ENCODE peak calls at places on chromosome 15, in six cellular contexts. P is upper lobe of right lung, Y is GM23248, S is right atrium auricular region, A is SK-N-SH, K is prostate gland. D is an unnamed sample. For H3K9me3, the result is how much of the 10 kb centered on the place peaks cover.

GRCh38 chr15:31169558-31169957 is 68.0 kb upstream of the TRPM1 start:
- DNase-seq in P (no peak), Y (no peak), S (peak), A (no peak), K (no peak), D (no peak)

GRCh38 chr15:89406218-89406716 is 71.6 kb upstream of the POLG start:
- DNase-seq in P (no peak), Y (no peak), S (no peak), A (no peak), K (no peak), D (no peak)

GRCh38 chr15:45662375-45662774 is 27.5 kb downstream of the SQOR start:
- DNase-seq in P (no peak), Y (no peak), S (no peak), A (no peak), K (no peak), D (no peak)

GRCh38 chr15:97126556-97127233 is 796.2 kb downstream of the NR2F2 start:
- DNase-seq in P (no peak), Y (peak), S (no peak), A (no peak), K (no peak), D (no peak)

GRCh38 chr15:70140543-70141375 is 43.0 kb upstream of the TLE3 start:
- DNase-seq in P (peak), Y (peak), S (no peak), A (no peak), K (peak), D (no peak)

GRCh38 chr15:93610944-93611343 is 521.9 kb upstream of the RGMA start:
- DNase-seq in P (no peak), Y (no peak), S (no peak), A (no peak), K (no peak), D (no peak)

GRCh38 chr15:32715276-32715675 is 2.5 kb upstream of the GREM1 start:
- DNase-seq in P (no peak), Y (peak), S (no peak), A (no peak), K (no peak), D (no peak)

GRCh38 chr15:65056106-65056505 is 10.9 kb downstream of the SLC51B start:
- DNase-seq in P (no peak), Y (no peak), S (no peak), A (peak), K (no peak), D (no peak)

GRCh38 chr15:96052572-96053038 is 277.9 kb upstream of the NR2F2 start:
- DNase-seq in P (no peak), Y (no peak), S (no peak), A (no peak), K (no peak), D (no peak)

GRCh38 chr15:55819397-55820034 is 76.6 kb upstream of the PRTG start:
- DNase-seq in P (no peak), Y (no peak), S (no peak), A (no peak), K (no peak), D (no peak)

GRCh38 chr15:40414816-40415215 is 9.2 kb downstream of the IVD start:
- DNase-seq in P (no peak), Y (no peak), S (no peak), A (no peak), K (no peak), D (no peak)

GRCh38 chr15:68055224-68055705 is 1.1 kb downstream of the PIAS1 start:
- DNase-seq in P (no peak), Y (peak), S (peak), A (peak), K (peak), D (peak)

GRCh38 chr15:73686781-73687256 is 2.6 kb downstream of the CD276 start:
- DNase-seq in P (no peak), Y (peak), S (no peak), A (no peak), K (no peak), D (no peak)

GRCh38 chr15:66882251-66883020 is 180.4 kb downstream of the SMAD6 start:
- DNase-seq in P (no peak), Y (peak), S (peak), A (no peak), K (no peak), D (no peak)

GRCh38 chr15:77032052-77032646 is 37.2 kb downstream of the PSTPIP1 start:
- DNase-seq in P (peak), Y (no peak), S (no peak), A (peak), K (no peak), D (no peak)

GRCh38 chr15:69037482-69037881 is 23.0 kb downstream of the NOX5 start:
- DNase-seq in P (no peak), Y (no peak), S (no peak), A (no peak), K (no peak), D (no peak)

GRCh38 chr15:63503739-63504246 is 600 bp upstream of the USP3 start:
- DNase-seq in P (no peak), Y (peak), S (peak), A (peak), K (peak), D (peak)

GRCh38 chr15:48520376-48521155 is 124.9 kb downstream of the FBN1 start:
- DNase-seq in P (no peak), Y (no peak), S (no peak), A (no peak), K (peak), D (no peak)

GRCh38 chr15:54519577-54519976 is 541.3 kb downstream of the UNC13C start:
- DNase-seq in P (no peak), Y (no peak), S (no peak), A (no peak), K (no peak), D (no peak)

GRCh38 chr15:66023322-66023972 is 154.2 kb downstream of the RAB11A start:
- DNase-seq in P (no peak), Y (no peak), S (no peak), A (peak), K (no peak), D (no peak)

GRCh38 chr15:28106294-28107110 is 7.4 kb upstream of the OCA2 start:
- DNase-seq in P (peak), Y (peak), S (no peak), A (peak), K (no peak), D (no peak)

GRCh38 chr15:68410466-68411200 is 21.3 kb downstream of the ITGA11 start:
- DNase-seq in P (peak), Y (no peak), S (peak), A (no peak), K (no peak), D (no peak)

GRCh38 chr15:65404196-65404872 is 18.4 kb downstream of the IGDCC4 start:
- DNase-seq in P (no peak), Y (no peak), S (no peak), A (no peak), K (no peak), D (no peak)

GRCh38 chr15:77504310-77504709 is 83.6 kb downstream of the HMG20A start:
- DNase-seq in P (peak), Y (no peak), S (no peak), A (no peak), K (no peak), D (no peak)

GRCh38 chr15:52349062-52349700 is 53.6 kb upstream of the MYO5C start:
- DNase-seq in P (no peak), Y (peak), S (no peak), A (no peak), K (no peak), D (no peak)

GRCh38 chr15:85318048-85318731 is 62.2 kb upstream of the AKAP13 start:
- DNase-seq in P (no peak), Y (peak), S (no peak), A (no peak), K (no peak), D (no peak)

GRCh38 chr15:69080203-69080957 is 65.9 kb downstream of the NOX5 start:
- DNase-seq in P (no peak), Y (peak), S (no peak), A (peak), K (no peak), D (no peak)

GRCh38 chr15:68414591-68414990 is 17.4 kb downstream of the ITGA11 start:
- DNase-seq in P (no peak), Y (no peak), S (peak), A (no peak), K (no peak), D (peak)

GRCh38 chr15:60526127-60526616 is 47.2 kb upstream of the ICE2 start:
- DNase-seq in P (no peak), Y (no peak), S (no peak), A (peak), K (peak), D (no peak)

GRCh38 chr15:33680336-33680735 is 288.0 kb upstream of the CHRM5 start:
- DNase-seq in P (no peak), Y (no peak), S (no peak), A (no peak), K (no peak), D (no peak)

GRCh38 chr15:60387321-60387720 is 10.5 kb downstream of the ANXA2 start:
- DNase-seq in P (no peak), Y (peak), S (no peak), A (no peak), K (no peak), D (no peak)

GRCh38 chr15:51348688-51349087 is 7.2 kb downstream of the GLDN start:
- DNase-seq in P (no peak), Y (no peak), S (no peak), A (no peak), K (no peak), D (no peak)

GRCh38 chr15:61184431-61184830 is 44.7 kb downstream of the RORA start:
- DNase-seq in P (no peak), Y (no peak), S (no peak), A (no peak), K (no peak), D (no peak)

GRCh38 chr15:95016511-95017219 is 785.3 kb downstream of the MCTP2 start:
- DNase-seq in P (no peak), Y (peak), S (no peak), A (no peak), K (no peak), D (no peak)

GRCh38 chr15:42081463-42081830 is 12.9 kb downstream of the PLA2G4D start:
- DNase-seq in P (peak), Y (no peak), S (no peak), A (no peak), K (no peak), D (no peak)

GRCh38 chr15:32004249-32004648 is 26.1 kb upstream of the CHRNA7 start:
- DNase-seq in P (no peak), Y (no peak), S (no peak), A (no peak), K (no peak), D (no peak)

GRCh38 chr15:59843609-59844008 is 154.5 kb upstream of the BNIP2 start:
- DNase-seq in P (no peak), Y (no peak), S (no peak), A (no peak), K (no peak), D (no peak)

GRCh38 chr15:69685524-69686452 is 233.2 kb downstream of the RPLP1 start:
- DNase-seq in P (no peak), Y (no peak), S (no peak), A (no peak), K (peak), D (no peak)

GRCh38 chr15:67024322-67024997 is 40.9 kb upstream of the SMAD3 start:
- DNase-seq in P (peak), Y (peak), S (peak), A (peak), K (peak), D (no peak)

GRCh38 chr15:99586121-99586520 is 20.3 kb downstream of the MEF2A start:
- DNase-seq in P (no peak), Y (no peak), S (no peak), A (no peak), K (no peak), D (no peak)
- H3K9me3 ChIP-seq in P (under half), Y (under half), S (under half), A (under half), K (under half), D (under half)

GRCh38 chr15:26939398-26939797 is 31.6 kb upstream of the GABRG3 start:
- DNase-seq in P (no peak), Y (no peak), S (no peak), A (peak), K (no peak), D (no peak)
- H3K9me3 ChIP-seq in P (under half), Y (under half), S (under half), A (under half), K (under half), D (under half)

DNA sequence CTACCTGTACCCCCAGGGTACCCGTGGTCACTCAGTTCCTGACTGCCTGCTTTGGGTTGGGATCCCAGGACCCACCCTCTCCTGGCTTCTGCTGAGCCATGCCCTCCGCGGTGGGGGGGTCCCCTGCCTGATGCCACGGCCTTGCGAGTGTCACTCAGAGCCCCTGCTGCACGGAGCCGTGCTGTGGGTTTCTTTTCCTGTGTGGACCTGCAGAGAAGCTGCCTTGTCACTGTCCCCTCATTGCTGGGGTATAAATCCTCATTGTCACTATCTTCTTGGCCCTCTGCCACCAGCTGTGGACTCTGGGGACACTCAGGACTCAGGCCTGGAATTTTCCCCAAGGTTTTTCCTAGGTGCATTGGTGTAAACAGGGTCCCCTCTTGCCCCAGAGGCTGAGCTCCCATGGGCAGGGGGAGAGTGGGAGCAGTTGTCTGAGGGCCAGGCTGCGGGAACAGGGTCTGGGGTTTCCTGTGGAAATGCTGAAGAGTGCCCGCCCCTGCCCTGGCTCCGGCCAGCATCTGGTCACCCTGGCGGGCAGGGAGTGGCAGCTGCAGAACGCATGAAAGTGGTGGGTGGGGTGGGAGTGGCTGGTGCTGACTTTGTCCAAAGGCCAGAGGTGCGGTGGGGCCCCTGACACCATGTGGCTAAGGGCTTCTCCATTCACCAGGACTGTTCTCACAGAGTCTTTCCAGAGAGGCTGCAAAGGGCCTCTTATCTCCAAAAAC is 191.7 kb downstream of the GOLGA6L6 start:
- DNase-seq in P (peak), Y (no peak), S (no peak), A (no peak), K (no peak), D (no peak)
- H3K9me3 ChIP-seq in P (under half), Y (under half), S (under half), A (under half), K (under half), D (under half)

GRCh38 chr15:25173241-25174028 is 218.6 kb downstream of the SNRPN start:
- DNase-seq in P (peak), Y (no peak), S (peak), A (no peak), K (peak), D (peak)
- H3K9me3 ChIP-seq in P (under half), Y (under half), S (under half), A (under half), K (under half), D (under half)

GRCh38 chr15:25052191-25052999 is 97.6 kb downstream of the SNRPN start:
- DNase-seq in P (peak), Y (no peak), S (peak), A (no peak), K (no peak), D (no peak)

GRCh38 chr15:25054943-25055342 is 100.2 kb downstream of the SNRPN start:
- DNase-seq in P (peak), Y (no peak), S (no peak), A (no peak), K (no peak), D (no peak)

GRCh38 chr15:25053000-25053815 is 98.4 kb downstream of the SNRPN start:
- DNase-seq in P (peak), Y (no peak), S (peak), A (no peak), K (no peak), D (no peak)

GRCh38 chr15:25054329-25054728 is 99.5 kb downstream of the SNRPN start:
- DNase-seq in P (no peak), Y (no peak), S (no peak), A (no peak), K (no peak), D (no peak)

DNA sequence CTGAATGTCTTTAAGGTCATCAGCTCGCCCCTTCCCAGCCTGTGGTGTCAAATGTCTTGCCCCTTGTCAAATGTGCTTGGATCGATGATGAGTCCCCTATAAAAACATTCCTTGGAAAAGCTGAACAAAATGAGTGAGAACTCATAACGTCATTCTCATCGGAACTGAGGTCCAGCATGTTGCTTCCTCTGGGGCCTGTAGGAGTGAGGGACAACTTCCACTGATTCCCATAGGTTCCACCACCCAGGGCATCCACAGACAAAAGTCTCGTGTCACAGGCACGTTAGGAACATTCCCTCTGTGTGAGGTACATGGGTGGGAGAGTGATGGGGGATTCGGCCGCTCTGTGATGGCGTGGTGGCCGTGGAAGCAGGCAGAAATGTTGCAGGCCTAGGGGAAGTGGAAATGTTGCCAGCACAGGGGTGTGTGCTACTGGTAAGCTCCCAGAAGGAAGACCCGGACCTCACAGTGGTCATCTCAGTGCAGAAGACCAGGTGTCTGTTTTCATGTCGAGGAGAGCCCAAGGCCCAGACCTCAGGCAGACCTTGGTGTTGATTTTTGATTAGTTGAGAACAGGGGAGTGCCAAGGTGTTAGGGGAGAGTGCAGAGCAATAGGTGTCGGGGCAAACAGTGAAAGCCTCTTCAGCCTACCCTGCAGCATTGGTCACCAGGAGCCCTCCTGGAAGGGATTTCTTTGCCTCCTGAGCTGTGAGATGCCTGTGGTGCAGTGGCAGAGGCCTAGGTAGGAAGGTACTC is 96.8 kb downstream of the SNRPN start:
- DNase-seq in P (peak), Y (no peak), S (peak), A (no peak), K (no peak), D (no peak)
- H3K9me3 ChIP-seq in P (half or more), Y (under half), S (half or more), A (under half), K (under half), D (half or more)

D was measured in CD8-positive, alpha-beta T cell.